ENCODE peak calls at places on chromosomes 4 and X, in four cellular contexts. One of them, this sample, is unnamed.

GRCh38 chrX:2928583-2929434 is at the start of gene ARSD:
- DNase-seq in mucosa of descending colon: peak
- DNase-seq in upper lobe of right lung: peak
- DNase-seq in prostate gland: peak
- DNase-seq in this sample: peak

GRCh38 chrX:74449322-74449936 is 28.1 kb downstream of the SLC16A2 start:
- DNase-seq in mucosa of descending colon: no peak
- DNase-seq in upper lobe of right lung: no peak
- DNase-seq in prostate gland: peak
- DNase-seq in this sample: no peak

GRCh38 chr4:101790521-101791188 is at the start of gene BANK1:
- DNase-seq in mucosa of descending colon: peak
- DNase-seq in upper lobe of right lung: peak
- DNase-seq in prostate gland: peak
- DNase-seq in this sample: no peak

GRCh38 chr4:73257995-73258667 is 467 bp downstream of the ANKRD17 start:
- DNase-seq in mucosa of descending colon: peak
- DNase-seq in upper lobe of right lung: no peak
- DNase-seq in prostate gland: peak
- DNase-seq in this sample: no peak

GRCh38 chr4:108483077-108483476 is 137.3 kb upstream of the RPL34 start:
- DNase-seq in mucosa of descending colon: no peak
- DNase-seq in upper lobe of right lung: no peak
- DNase-seq in prostate gland: no peak
- DNase-seq in this sample: no peak

GRCh38 chr4:141195095-141195707 is 25.5 kb upstream of the ZNF330 start:
- DNase-seq in mucosa of descending colon: no peak
- DNase-seq in upper lobe of right lung: no peak
- DNase-seq in prostate gland: no peak
- DNase-seq in this sample: no peak

GRCh38 chrX:30910124-30910860 is 21.2 kb upstream of the TAB3 start:
- DNase-seq in mucosa of descending colon: no peak
- DNase-seq in upper lobe of right lung: no peak
- DNase-seq in prostate gland: no peak
- DNase-seq in this sample: no peak

GRCh38 chrX:1667566-1667965 is 52.7 kb downstream of the ASMT start:
- DNase-seq in mucosa of descending colon: no peak
- DNase-seq in upper lobe of right lung: no peak
- DNase-seq in prostate gland: no peak
- DNase-seq in this sample: no peak

GRCh38 chrX:128460835-128461234 is 408.6 kb upstream of the ACTRT1 start:
- DNase-seq in mucosa of descending colon: no peak
- DNase-seq in upper lobe of right lung: no peak
- DNase-seq in prostate gland: no peak
- DNase-seq in this sample: peak

GRCh38 chr4:42768125-42768748 is 111.3 kb upstream of the ATP8A1 start:
- DNase-seq in mucosa of descending colon: peak
- DNase-seq in upper lobe of right lung: no peak
- DNase-seq in prostate gland: no peak
- DNase-seq in this sample: no peak

GRCh38 chrX:122866527-122866926 is 317.6 kb upstream of the GRIA3 start:
- DNase-seq in mucosa of descending colon: no peak
- DNase-seq in upper lobe of right lung: no peak
- DNase-seq in prostate gland: no peak
- DNase-seq in this sample: no peak

GRCh38 chr4:66182651-66183050 is 512.4 kb upstream of the EPHA5 start:
- DNase-seq in mucosa of descending colon: no peak
- DNase-seq in upper lobe of right lung: no peak
- DNase-seq in prostate gland: no peak
- DNase-seq in this sample: no peak

GRCh38 chr4:38687571-38688011 is 23.6 kb downstream of the KLF3 start:
- DNase-seq in mucosa of descending colon: no peak
- DNase-seq in upper lobe of right lung: no peak
- DNase-seq in prostate gland: no peak
- DNase-seq in this sample: no peak

GRCh38 chr4:86500527-86500926 is 93.6 kb upstream of the PTPN13 start:
- DNase-seq in mucosa of descending colon: no peak
- DNase-seq in upper lobe of right lung: no peak
- DNase-seq in prostate gland: no peak
- DNase-seq in this sample: peak

GRCh38 chr4:115119804-115120352 is 6.5 kb upstream of the NDST4 start:
- DNase-seq in mucosa of descending colon: no peak
- DNase-seq in upper lobe of right lung: no peak
- DNase-seq in prostate gland: no peak
- DNase-seq in this sample: no peak

GRCh38 chr4:150078041-150078995 is at the start of gene DCLK2:
- DNase-seq in mucosa of descending colon: peak
- DNase-seq in upper lobe of right lung: peak
- DNase-seq in prostate gland: peak
- DNase-seq in this sample: peak

GRCh38 chr4:648579-649292 is 23.4 kb downstream of the PDE6B start:
- DNase-seq in mucosa of descending colon: no peak
- DNase-seq in upper lobe of right lung: no peak
- DNase-seq in prostate gland: no peak
- DNase-seq in this sample: no peak

GRCh38 chrX:78168065-78168464 is 28.6 kb upstream of the TAF9B start:
- DNase-seq in mucosa of descending colon: no peak
- DNase-seq in upper lobe of right lung: no peak
- DNase-seq in prostate gland: no peak
- DNase-seq in this sample: no peak

GRCh38 chrX:139299309-139299708 is 231.2 kb upstream of the F9 start:
- DNase-seq in mucosa of descending colon: no peak
- DNase-seq in upper lobe of right lung: no peak
- DNase-seq in prostate gland: no peak
- DNase-seq in this sample: no peak

GRCh38 chrX:17527135-17527701 is 152.2 kb downstream of the NHS start:
- DNase-seq in mucosa of descending colon: peak
- DNase-seq in upper lobe of right lung: peak
- DNase-seq in prostate gland: no peak
- DNase-seq in this sample: no peak

GRCh38 chrX:49761481-49761880 is 65.7 kb upstream of the PAGE1 start:
- DNase-seq in mucosa of descending colon: peak
- DNase-seq in upper lobe of right lung: no peak
- DNase-seq in prostate gland: no peak
- DNase-seq in this sample: no peak

GRCh38 chr4:141389649-141390048 is 169.0 kb downstream of the ZNF330 start:
- DNase-seq in mucosa of descending colon: no peak
- DNase-seq in upper lobe of right lung: no peak
- DNase-seq in prostate gland: no peak
- DNase-seq in this sample: no peak

GRCh38 chrX:41600266-41600665 is 88.5 kb upstream of the GPR34 start:
- DNase-seq in mucosa of descending colon: no peak
- DNase-seq in upper lobe of right lung: no peak
- DNase-seq in prostate gland: no peak
- DNase-seq in this sample: no peak

GRCh38 chrX:134929813-134930212 is 61.0 kb upstream of the SMIM10 start:
- DNase-seq in mucosa of descending colon: no peak
- DNase-seq in upper lobe of right lung: no peak
- DNase-seq in prostate gland: no peak
- DNase-seq in this sample: no peak

GRCh38 chr4:25449270-25449669 is 72.2 kb downstream of the ANAPC4 start:
- DNase-seq in mucosa of descending colon: no peak
- DNase-seq in upper lobe of right lung: no peak
- DNase-seq in prostate gland: no peak
- DNase-seq in this sample: no peak

GRCh38 chr4:4277531-4277930 is 12.4 kb downstream of the LYAR start:
- DNase-seq in mucosa of descending colon: no peak
- DNase-seq in upper lobe of right lung: no peak
- DNase-seq in prostate gland: no peak
- DNase-seq in this sample: no peak

GRCh38 chrX:66717926-66718325 is 79.0 kb upstream of the EDA2R start:
- DNase-seq in mucosa of descending colon: no peak
- DNase-seq in upper lobe of right lung: no peak
- DNase-seq in prostate gland: no peak
- DNase-seq in this sample: no peak

GRCh38 chr4:71230258-71230594 is 108.6 kb upstream of the SLC4A4 start:
- DNase-seq in mucosa of descending colon: peak
- DNase-seq in upper lobe of right lung: no peak
- DNase-seq in prostate gland: no peak
- DNase-seq in this sample: no peak

GRCh38 chrX:154396948-154397887 is 959 bp upstream of the RPL10 start:
- DNase-seq in mucosa of descending colon: peak
- DNase-seq in upper lobe of right lung: peak
- DNase-seq in prostate gland: no peak
- DNase-seq in this sample: no peak

GRCh38 chrX:1751781-1752180 is 136.9 kb downstream of the ASMT start:
- DNase-seq in mucosa of descending colon: no peak
- DNase-seq in upper lobe of right lung: no peak
- DNase-seq in prostate gland: no peak
- DNase-seq in this sample: no peak

GRCh38 chrX:40527543-40527942 is 53.2 kb upstream of the ATP6AP2 start:
- DNase-seq in mucosa of descending colon: no peak
- DNase-seq in upper lobe of right lung: no peak
- DNase-seq in prostate gland: no peak
- DNase-seq in this sample: no peak

GRCh38 chr4:177453116-177453515 is 10.9 kb upstream of the AGA start:
- DNase-seq in mucosa of descending colon: no peak
- DNase-seq in upper lobe of right lung: no peak
- DNase-seq in prostate gland: no peak
- DNase-seq in this sample: no peak

GRCh38 chr4:177460460-177460859 is 18.2 kb upstream of the AGA start:
- DNase-seq in mucosa of descending colon: no peak
- DNase-seq in upper lobe of right lung: no peak
- DNase-seq in prostate gland: no peak
- DNase-seq in this sample: no peak

GRCh38 chr4:177450421-177451107 is 8.3 kb upstream of the AGA start:
- DNase-seq in mucosa of descending colon: no peak
- DNase-seq in upper lobe of right lung: no peak
- DNase-seq in prostate gland: no peak
- DNase-seq in this sample: no peak

GRCh38 chr4:177451108-177451500 is 8.9 kb upstream of the AGA start:
- DNase-seq in mucosa of descending colon: no peak
- DNase-seq in upper lobe of right lung: no peak
- DNase-seq in prostate gland: no peak
- DNase-seq in this sample: no peak

GRCh38 chr4:177455591-177455990 is 13.4 kb upstream of the AGA start:
- DNase-seq in mucosa of descending colon: peak
- DNase-seq in upper lobe of right lung: no peak
- DNase-seq in prostate gland: no peak
- DNase-seq in this sample: peak
- H3K4me3 ChIP-seq in mucosa of descending colon: no peak
- H3K4me3 ChIP-seq in upper lobe of right lung: no peak
- H3K4me3 ChIP-seq in prostate gland: no peak
- H3K4me3 ChIP-seq in this sample: no peak

GRCh38 chr4:176052744-176053143 is 12.9 kb upstream of the WDR17 start:
- DNase-seq in mucosa of descending colon: no peak
- DNase-seq in upper lobe of right lung: no peak
- DNase-seq in prostate gland: no peak
- DNase-seq in this sample: no peak

GRCh38 chr4:176053785-176054184 is 11.9 kb upstream of the WDR17 start:
- DNase-seq in mucosa of descending colon: no peak
- DNase-seq in upper lobe of right lung: no peak
- DNase-seq in prostate gland: no peak
- DNase-seq in this sample: no peak

GRCh38 chr4:176054942-176055341 is 10.7 kb upstream of the WDR17 start:
- DNase-seq in mucosa of descending colon: no peak
- DNase-seq in upper lobe of right lung: no peak
- DNase-seq in prostate gland: no peak
- DNase-seq in this sample: no peak
- TF ChIP-seq CTCF in mucosa of descending colon: no peak
- TF ChIP-seq CTCF in upper lobe of right lung: peak
- TF ChIP-seq CTCF in prostate gland: no peak
- TF ChIP-seq CTCF in this sample: peak

GRCh38 chr4:137952116-137952515 is 290.0 kb downstream of the SLC7A11 start:
- DNase-seq in mucosa of descending colon: no peak
- DNase-seq in upper lobe of right lung: no peak
- DNase-seq in prostate gland: peak
- DNase-seq in this sample: no peak
- H3K4me3 ChIP-seq in mucosa of descending colon: no peak
- H3K4me3 ChIP-seq in upper lobe of right lung: no peak
- H3K4me3 ChIP-seq in prostate gland: no peak
- H3K4me3 ChIP-seq in this sample: no peak

GRCh38 chr4:10622728-10623127 is 61.8 kb downstream of the CLNK start:
- DNase-seq in mucosa of descending colon: peak
- DNase-seq in upper lobe of right lung: no peak
- DNase-seq in prostate gland: no peak
- DNase-seq in this sample: no peak

GRCh38 chr4:10623241-10623640 is 61.3 kb downstream of the CLNK start:
- DNase-seq in mucosa of descending colon: no peak
- DNase-seq in upper lobe of right lung: no peak
- DNase-seq in prostate gland: no peak
- DNase-seq in this sample: no peak

GRCh38 chr4:10619855-10620254 is 64.7 kb downstream of the CLNK start:
- DNase-seq in mucosa of descending colon: no peak
- DNase-seq in upper lobe of right lung: no peak
- DNase-seq in prostate gland: no peak
- DNase-seq in this sample: no peak

GRCh38 chr4:10620935-10621488 is 63.6 kb downstream of the CLNK start:
- DNase-seq in mucosa of descending colon: no peak
- DNase-seq in upper lobe of right lung: no peak
- DNase-seq in prostate gland: no peak
- DNase-seq in this sample: no peak

DNA sequence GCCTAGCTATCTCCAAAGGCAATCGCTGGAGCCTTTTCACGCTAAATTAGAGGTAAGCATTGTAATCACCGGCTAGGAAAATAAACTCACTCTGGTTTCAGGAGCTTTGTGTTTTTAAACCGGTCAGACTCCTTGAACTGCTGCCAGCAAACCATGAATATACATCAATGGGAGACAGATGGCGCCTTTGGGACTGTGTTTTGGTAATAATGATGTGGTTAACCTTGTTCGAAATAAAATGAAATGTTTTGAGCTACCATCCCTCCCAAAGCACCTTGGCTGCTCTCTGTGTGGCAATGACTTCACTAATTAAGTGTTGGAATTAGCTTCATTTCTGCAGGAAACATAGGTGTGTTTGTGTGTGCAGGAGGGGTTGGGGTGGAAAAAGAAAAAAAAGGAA is 65.3 kb downstream of the CLNK start:
- DNase-seq in mucosa of descending colon: peak
- DNase-seq in upper lobe of right lung: no peak
- DNase-seq in prostate gland: peak
- DNase-seq in this sample: peak
- TF ChIP-seq CTCF in mucosa of descending colon: no peak
- TF ChIP-seq CTCF in upper lobe of right lung: no peak
- TF ChIP-seq CTCF in prostate gland: no peak
- TF ChIP-seq CTCF in this sample: peak

GRCh38 chr4:122832732-122833131 is 6.1 kb downstream of the FGF2 start:
- DNase-seq in mucosa of descending colon: no peak
- DNase-seq in upper lobe of right lung: no peak
- DNase-seq in prostate gland: no peak
- DNase-seq in this sample: no peak
- H3K4me3 ChIP-seq in mucosa of descending colon: no peak
- H3K4me3 ChIP-seq in upper lobe of right lung: no peak
- H3K4me3 ChIP-seq in prostate gland: no peak
- H3K4me3 ChIP-seq in this sample: no peak

DNA sequence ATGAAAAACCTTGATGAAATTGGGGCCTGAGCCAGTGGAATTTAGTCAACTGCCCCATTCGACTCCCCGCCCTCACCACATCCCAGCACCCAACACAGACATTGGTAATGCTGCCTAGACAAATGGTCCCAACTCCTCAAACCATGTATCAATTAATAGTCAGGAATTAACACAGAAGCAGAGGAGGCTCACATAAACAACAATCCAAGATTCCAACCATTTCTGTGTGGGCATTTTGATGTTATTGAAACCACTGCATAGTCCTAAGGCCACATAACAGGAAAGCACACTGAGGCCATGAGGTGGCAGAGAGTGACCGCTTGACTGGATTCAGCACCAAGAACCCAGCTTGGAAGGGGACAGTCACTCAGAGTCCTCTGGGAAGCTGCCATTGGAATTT is 22.5 kb upstream of the PTCHD1 start:
- DNase-seq in mucosa of descending colon: no peak
- DNase-seq in upper lobe of right lung: no peak
- DNase-seq in prostate gland: no peak
- DNase-seq in this sample: no peak
- TF ChIP-seq CTCF in mucosa of descending colon: no peak
- TF ChIP-seq CTCF in upper lobe of right lung: no peak
- TF ChIP-seq CTCF in prostate gland: no peak
- TF ChIP-seq CTCF in this sample: no peak